ENCODE peak calls at places on chromosome 3, in seven cellular contexts. R, W, D, N, O, Z and A are unnamed samples.
A peak's percentile ranks its signal among the peaks of the same experiment; 100 is the strongest.

GRCh38 chr3:127786358-127787070 is 35.8 kb downstream of the MGLL start:
- DNase-seq in D (no peak), N (no peak), O (no peak), R (no peak), Z (no peak), W (no peak), A (peak; percentile 87)

GRCh38 chr3:95514260-95514659 is 1300.1 kb upstream of the EPHA6 start:
- DNase-seq in R (no peak), N (no peak), O (no peak), Z (no peak), D (no peak), W (no peak), A (no peak)

GRCh38 chr3:72281551-72281950 is 496.6 kb upstream of the PROK2 start:
- DNase-seq in R (no peak), O (no peak), Z (no peak), N (no peak), D (no peak), W (no peak), A (no peak)

GRCh38 chr3:157311633-157312365 is 124.9 kb upstream of the PTX3 start:
- DNase-seq in N (peak; percentile 93), R (no peak), O (no peak), W (no peak), D (no peak), Z (no peak), A (no peak)

GRCh38 chr3:119408243-119408950 is 55.0 kb downstream of the TMEM39A start:
- DNase-seq in N (peak; percentile 14), D (no peak), R (no peak), Z (no peak), O (no peak), W (no peak), A (no peak)

GRCh38 chr3:40864146-40864782 is 335.0 kb upstream of the CTNNB1 start:
- DNase-seq in N (no peak), O (no peak), W (no peak), Z (no peak), D (no peak), R (no peak), A (no peak)

GRCh38 chr3:41460736-41461135 is 261.4 kb downstream of the CTNNB1 start:
- DNase-seq in W (no peak), O (no peak), R (no peak), Z (no peak), D (no peak), N (no peak), A (no peak)

GRCh38 chr3:116905805-116906204 is 196.2 kb downstream of the TUSC7 start:
- DNase-seq in Z (no peak), D (no peak), N (peak; percentile 44), R (no peak), O (no peak), W (no peak), A (no peak)

GRCh38 chr3:61448378-61448777 is 113.0 kb upstream of the PTPRG start:
- DNase-seq in D (no peak), W (no peak), R (no peak), N (no peak), O (no peak), Z (no peak), A (no peak)

GRCh38 chr3:37256447-37256846 is 82.1 kb upstream of the LRRFIP2 start:
- DNase-seq in Z (no peak), O (no peak), R (no peak), D (peak; percentile 45), W (no peak), N (peak; percentile 26), A (no peak)

GRCh38 chr3:9124725-9125124 is 124.7 kb downstream of the SRGAP3 start:
- DNase-seq in O (no peak), N (no peak), D (no peak), Z (no peak), R (no peak), W (no peak), A (no peak)

GRCh38 chr3:71309342-71309741 is 274.2 kb downstream of the FOXP1 start:
- DNase-seq in N (no peak), O (peak; percentile 10), D (no peak), Z (no peak), R (no peak), W (peak; percentile 18), A (no peak)

GRCh38 chr3:41162541-41162940 is 36.8 kb upstream of the CTNNB1 start:
- DNase-seq in N (no peak), O (no peak), D (no peak), W (no peak), R (no peak), Z (no peak), A (no peak)

GRCh38 chr3:174331095-174331802 is 527.9 kb upstream of the NAALADL2 start:
- DNase-seq in R (no peak), O (no peak), N (no peak), D (no peak), Z (no peak), W (no peak), A (no peak)

GRCh38 chr3:66402596-66403267 is 98.1 kb downstream of the LRIG1 start:
- DNase-seq in R (no peak), W (no peak), O (no peak), N (no peak), Z (no peak), D (no peak), A (no peak)

GRCh38 chr3:52216585-52217408 is 8.6 kb downstream of the TLR9 start:
- DNase-seq in Z (no peak), W (peak; percentile 45), O (no peak), D (no peak), R (peak; percentile 65), N (peak; percentile 99), A (peak; percentile 80)

GRCh38 chr3:52218026-52218425 is 7.4 kb downstream of the TLR9 start:
- DNase-seq in O (no peak), W (no peak), R (no peak), Z (no peak), N (no peak), D (no peak), A (no peak)

GRCh38 chr3:52218953-52219650 is 6.3 kb downstream of the TLR9 start:
- DNase-seq in W (no peak), D (no peak), R (no peak), Z (no peak), O (no peak), N (peak; percentile 52), A (peak; percentile 36)

GRCh38 chr3:52217409-52217805 is 8.0 kb downstream of the TLR9 start:
- DNase-seq in N (no peak), W (no peak), D (no peak), Z (no peak), R (no peak), O (no peak), A (no peak)

DNA sequence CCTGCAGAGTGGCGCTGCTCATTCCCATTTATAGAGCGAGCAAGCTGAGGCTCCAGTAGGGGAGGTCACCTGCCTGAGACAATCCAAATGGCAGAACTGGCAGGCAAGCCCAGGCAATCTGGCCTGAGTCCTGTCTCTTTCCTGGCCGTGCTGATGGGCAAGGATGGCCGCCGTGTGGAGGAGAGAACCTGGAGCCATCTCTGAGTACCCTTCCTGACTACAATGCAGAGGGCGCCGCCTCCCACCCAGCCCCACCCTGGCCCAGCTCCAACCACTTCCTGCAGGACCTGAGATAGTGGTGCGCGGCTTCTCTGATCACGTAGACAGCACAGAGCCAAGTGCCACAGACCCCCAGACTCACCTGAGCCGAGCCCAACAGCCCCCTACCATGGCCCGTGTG is 7.0 kb downstream of the TLR9 start:
- DNase-seq in W (no peak), O (no peak), Z (no peak), N (no peak), D (peak; percentile 52), R (no peak), A (no peak)
- H3K4me1 ChIP-seq in W (peaks cover 91% of the 10 kb centered on the region), O (peaks cover 73% of the 10 kb centered on the region), Z (peaks cover 8% of the 10 kb centered on the region), N (peaks cover 50% of the 10 kb centered on the region), D (peaks cover 27% of the 10 kb centered on the region), R (peaks cover 22% of the 10 kb centered on the region), A (peaks cover 50% of the 10 kb centered on the region)

DNA sequence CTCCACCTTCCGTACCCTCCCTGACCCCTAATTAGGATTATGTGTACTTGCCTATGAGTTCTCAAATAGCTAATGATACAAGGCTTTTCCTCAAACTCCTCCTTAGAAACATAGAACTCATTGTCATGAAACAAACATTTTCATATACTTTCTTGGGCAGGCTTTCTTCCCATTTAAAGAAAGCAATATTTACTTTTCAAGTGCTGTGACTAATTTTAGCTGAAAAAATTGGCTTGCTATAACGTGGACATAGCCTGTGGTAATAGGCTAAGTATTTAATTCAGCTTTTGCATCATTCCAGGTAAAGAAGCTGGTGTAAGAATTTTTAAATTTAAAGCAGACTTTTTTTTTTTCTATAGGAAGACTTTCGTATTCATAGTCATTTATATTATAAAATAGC is 208.7 kb downstream of the SOX2 start:
- DNase-seq in R (no peak), O (no peak), W (no peak), N (peak; percentile 71), D (no peak), Z (no peak), A (no peak)
- H3K4me3 ChIP-seq in R (no peak overlapping the region), O (no peak overlapping the region), W (no peak overlapping the region), N (no peak overlapping the region), D (no peak overlapping the region), Z (no peak overlapping the region), A (no peak overlapping the region)

GRCh38 chr3:51242939-51243338 is 142.2 kb upstream of the MANF start:
- DNase-seq in O (no peak), D (no peak), W (no peak), Z (no peak), R (no peak), N (no peak), A (no peak)
- H3K27me3 ChIP-seq in O (no peaks in the 10 kb centered on the region), D (no peaks in the 10 kb centered on the region), W (no peaks in the 10 kb centered on the region), Z (no peaks in the 10 kb centered on the region), R (no peaks in the 10 kb centered on the region), N (peaks cover 39% of the 10 kb centered on the region), A (no peaks in the 10 kb centered on the region)

DNA sequence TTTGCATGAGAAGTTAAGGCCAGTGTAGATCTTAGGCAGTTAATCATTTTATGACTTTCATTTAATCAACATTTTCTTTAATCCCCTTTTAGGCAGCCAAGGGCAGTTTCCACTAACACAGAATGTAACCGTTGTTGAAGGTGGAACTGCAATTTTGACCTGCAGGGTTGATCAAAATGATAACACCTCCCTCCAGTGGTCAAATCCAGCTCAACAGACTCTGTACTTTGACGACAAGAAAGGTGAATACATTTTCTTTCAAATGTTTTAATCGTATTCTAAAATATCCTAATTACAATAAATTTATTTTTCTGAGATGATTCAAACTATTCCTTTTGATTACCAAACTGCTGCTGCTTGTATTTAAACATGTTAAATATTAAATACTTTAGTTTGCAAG is 843.2 kb downstream of the CADM2 start:
- DNase-seq in N (peak; percentile 80), Z (no peak), R (no peak), W (no peak), O (no peak), D (no peak), A (no peak)
- H3K4me1 ChIP-seq in N (no peaks in the 10 kb centered on the region), Z (no peaks in the 10 kb centered on the region), R (no peaks in the 10 kb centered on the region), W (no peaks in the 10 kb centered on the region), O (no peaks in the 10 kb centered on the region), D (no peaks in the 10 kb centered on the region), A (no peaks in the 10 kb centered on the region)